ENCODE peak calls at places on chromosomes 2 and 18, in five cellular contexts. G, C, M, S and Z are unnamed samples.

GRCh38 chr2:6866239-6866745 is 585 bp upstream of the CMPK2 start:
- DNase-seq in G (peak), C (peak), M (peak), S (peak), Z (no peak)

GRCh38 chr2:113757059-113757657 is 716 bp upstream of the SLC35F5 start:
- DNase-seq in G (no peak), C (no peak), M (no peak), S (no peak), Z (no peak)

GRCh38 chr2:47534179-47534919 is 131.4 kb downstream of the MSH2 start:
- DNase-seq in G (peak), C (peak), M (peak), S (no peak), Z (no peak)

GRCh38 chr2:149743842-149744468 is 156.4 kb upstream of the MMADHC start:
- DNase-seq in G (peak), C (no peak), M (no peak), S (no peak), Z (no peak)

GRCh38 chr2:26615336-26616031 is 25.7 kb downstream of the CIB4 start:
- DNase-seq in G (peak), C (no peak), M (peak), S (no peak), Z (no peak)

GRCh38 chr2:120205901-120206581 is 17.2 kb downstream of the TMEM185B start:
- DNase-seq in G (no peak), C (no peak), M (peak), S (no peak), Z (no peak)

GRCh38 chr2:113700186-113700841 is 56.1 kb downstream of the SLC35F5 start:
- DNase-seq in G (peak), C (no peak), M (peak), S (no peak), Z (no peak)

GRCh38 chr18:12328179-12328823 is 20.3 kb downstream of the TUBB6 start:
- DNase-seq in G (no peak), C (no peak), M (no peak), S (no peak), Z (no peak)

GRCh38 chr2:228876296-228876695 is 394.8 kb downstream of the PID1 start:
- DNase-seq in G (no peak), C (no peak), M (no peak), S (no peak), Z (no peak)

GRCh38 chr18:43705850-43706249 is 428.6 kb upstream of the SYT4 start:
- DNase-seq in G (no peak), C (no peak), M (no peak), S (no peak), Z (no peak)

GRCh38 chr18:77100751-77101355 is 31.7 kb downstream of the MBP start:
- DNase-seq in G (no peak), C (no peak), M (no peak), S (no peak), Z (no peak)

GRCh38 chr18:77098033-77098432 is 34.5 kb downstream of the MBP start:
- DNase-seq in G (no peak), C (no peak), M (no peak), S (no peak), Z (no peak)

GRCh38 chr18:77099501-77100370 is 32.8 kb downstream of the MBP start:
- DNase-seq in G (no peak), C (no peak), M (no peak), S (no peak), Z (no peak)

GRCh38 chr18:77096936-77097886 is 35.4 kb downstream of the MBP start:
- DNase-seq in G (no peak), C (no peak), M (no peak), S (no peak), Z (no peak)

DNA sequence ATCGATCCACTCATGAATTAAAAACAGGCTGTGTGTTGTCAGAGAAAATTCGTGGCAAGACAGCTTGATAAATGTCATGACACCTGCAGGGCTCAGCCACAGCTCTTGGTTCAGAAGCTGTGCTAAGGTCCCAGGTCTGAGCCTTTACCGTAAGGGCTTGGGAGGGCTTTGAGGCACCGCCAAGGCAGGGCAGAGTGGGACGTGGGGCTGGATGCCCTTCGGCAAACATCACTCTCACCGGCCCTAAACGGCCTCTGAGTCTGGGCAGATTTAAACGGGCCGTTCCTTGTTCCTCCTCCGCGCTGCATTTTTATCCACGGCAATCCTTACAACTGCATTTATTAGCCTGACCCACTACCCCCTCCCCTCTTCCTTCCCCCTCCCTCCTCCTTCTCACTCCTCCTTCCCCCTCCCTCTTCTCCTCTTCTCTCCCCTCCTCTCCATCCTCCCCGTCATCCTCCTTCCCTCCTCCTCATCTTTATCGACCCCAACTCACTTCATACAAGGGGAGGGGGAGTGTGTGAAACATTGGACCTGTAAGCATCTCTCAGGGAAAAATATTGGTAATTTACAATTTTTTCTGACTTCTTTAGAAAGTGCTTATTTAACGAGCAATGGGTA is 33.9 kb downstream of the MBP start:
- DNase-seq in G (no peak), C (no peak), M (no peak), S (no peak), Z (no peak)
- H3K4me3 ChIP-seq in G (no peak), C (no peak), M (no peak), S (no peak), Z (no peak)

GRCh38 chr2:33441235-33441810 is 35.1 kb upstream of the RASGRP3 start:
- DNase-seq in G (peak), C (peak), M (peak), S (no peak), Z (no peak)
- TF ChIP-seq CTCF in G (peak), C (peak), M (peak), S (peak), Z (peak)

DNA sequence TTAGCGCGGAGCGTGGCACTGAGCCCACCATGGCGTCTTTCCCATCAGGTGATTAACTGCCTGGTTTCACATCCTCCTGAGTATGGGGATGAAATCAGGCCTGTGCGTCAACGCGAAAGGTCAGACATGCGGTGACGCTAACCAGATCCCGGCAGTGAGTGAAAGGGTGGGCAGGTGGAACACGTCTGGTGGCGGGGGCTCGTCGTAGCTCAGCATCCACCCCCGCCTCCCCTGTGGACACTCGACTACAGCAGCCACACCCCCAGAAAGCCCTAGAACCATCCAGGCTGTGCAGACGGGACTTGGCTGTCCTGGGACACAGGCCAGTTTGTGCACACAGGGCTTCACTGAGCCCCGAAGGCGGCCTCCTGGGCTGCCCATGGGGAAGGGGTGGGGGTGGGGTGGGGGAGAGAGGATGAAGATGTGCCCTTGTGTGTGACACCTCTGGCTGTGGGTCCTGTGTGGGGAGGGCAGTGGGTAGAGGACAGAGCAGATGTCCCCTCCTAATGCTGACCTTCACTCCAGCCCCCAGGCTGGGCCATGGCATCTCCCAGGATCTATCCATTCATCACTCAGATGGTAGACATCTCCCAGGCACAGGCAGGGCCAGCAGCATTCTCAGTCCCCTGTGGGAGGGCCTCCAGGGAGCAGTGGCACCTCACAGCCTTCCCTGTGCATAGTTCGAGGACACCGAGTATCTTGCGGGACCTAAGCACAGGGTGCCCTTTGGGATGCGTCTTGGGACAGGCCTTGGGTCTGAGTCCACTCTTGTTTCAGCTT is 27.5 kb downstream of the RAMP1 start:
- DNase-seq in G (no peak), C (peak), M (no peak), S (no peak), Z (no peak)
- TF ChIP-seq POLR2A in G (no peak), C (no peak), M (no peak), S (no peak), Z (no peak)

GRCh38 chr2:71330585-71331330 is 824 bp upstream of the ZNF638 start:
- DNase-seq in G (no peak), C (no peak), M (no peak), S (no peak), Z (no peak)
- H3K4me3 ChIP-seq in G (peak), C (no peak), M (peak), S (no peak), Z (no peak)

GRCh38 chr2:96209729-96210085 is 1.1 kb upstream of the STARD7 start:
- DNase-seq in G (no peak), C (no peak), M (no peak), S (no peak), Z (no peak)

GRCh38 chr2:96209011-96209728 is 543 bp upstream of the STARD7 start:
- DNase-seq in G (no peak), C (no peak), M (peak), S (no peak), Z (no peak)

GRCh38 chr2:96207778-96208143 is 866 bp downstream of the STARD7 start:
- DNase-seq in G (no peak), C (no peak), M (no peak), S (no peak), Z (no peak)

GRCh38 chr2:96207073-96207777 is 1.4 kb downstream of the STARD7 start:
- DNase-seq in G (no peak), C (no peak), M (peak), S (no peak), Z (no peak)

GRCh38 chr2:96208144-96209010 is at the start of gene STARD7:
- DNase-seq in G (peak), C (peak), M (peak), S (peak), Z (peak)
- TF ChIP-seq CTCF in G (no peak), C (no peak), M (no peak), S (no peak), Z (no peak)

DNA sequence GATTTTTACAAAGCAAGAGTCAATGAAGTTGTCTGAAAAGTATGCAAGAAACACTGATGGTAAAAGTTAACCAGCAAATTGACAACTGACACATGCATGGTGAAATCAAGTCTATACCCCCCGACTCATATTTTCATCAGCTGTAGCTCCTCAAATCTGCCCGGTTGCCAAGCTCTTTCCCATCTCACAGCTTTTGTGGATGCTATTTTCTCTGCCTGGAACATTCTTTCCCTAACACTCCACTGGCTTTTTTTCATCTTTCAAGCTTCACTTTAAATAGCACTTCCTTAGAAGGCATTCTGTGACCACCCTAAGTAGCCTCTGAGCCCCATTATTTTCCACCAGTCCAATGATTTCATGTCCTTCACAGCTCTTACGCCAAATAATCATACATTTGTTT is 18.1 kb downstream of the NBAS start:
- DNase-seq in G (no peak), C (no peak), M (no peak), S (no peak), Z (no peak)
- TF ChIP-seq POLR2A in G (no peak), C (no peak), M (no peak), S (no peak), Z (no peak)

GRCh38 chr2:199869227-199869541 is 18.2 kb upstream of the FTCDNL1 start:
- DNase-seq in G (no peak), C (no peak), M (no peak), S (no peak), Z (no peak)

GRCh38 chr2:199869653-199870052 is 18.7 kb upstream of the FTCDNL1 start:
- DNase-seq in G (no peak), C (no peak), M (no peak), S (no peak), Z (no peak)

GRCh38 chr2:199865905-199866304 is 14.9 kb upstream of the FTCDNL1 start:
- DNase-seq in G (no peak), C (no peak), M (no peak), S (no peak), Z (no peak)

GRCh38 chr2:199870581-199870980 is 19.6 kb upstream of the FTCDNL1 start:
- DNase-seq in G (no peak), C (no peak), M (no peak), S (no peak), Z (no peak)

GRCh38 chr2:199868431-199869226 is 17.6 kb upstream of the FTCDNL1 start:
- DNase-seq in G (no peak), C (no peak), M (no peak), S (no peak), Z (no peak)
- H3K4me3 ChIP-seq in G (no peak), C (no peak), M (no peak), S (no peak), Z (no peak)

GRCh38 chr2:173568054-173568453 is 213.4 kb downstream of the CDCA7 start:
- DNase-seq in G (peak), C (no peak), M (peak), S (peak), Z (no peak)
- TF ChIP-seq CTCF in G (peak), C (no peak), M (peak), S (peak), Z (no peak)